ENCODE peak calls at places on chromosomes 6 and 20, in four cellular contexts. E is fibroblast of lung, A is GM12865, P is fibroblast of the aortic adventitia. F is an unnamed sample.

GRCh38 chr20:51091564-51092195 is 68.8 kb upstream of the KCNG1 start:
- DNase-seq in E (no peak), A (no peak), P (no peak), F (no peak)

GRCh38 chr20:11379257-11380011 is 538.3 kb upstream of the BTBD3 start:
- DNase-seq in E (no peak), A (peak; percentile 70), P (no peak), F (no peak)

GRCh38 chr6:69421986-69422385 is 374.8 kb downstream of the LMBRD1 start:
- DNase-seq in E (no peak), A (no peak), P (no peak), F (no peak)

GRCh38 chr6:101178748-101179147 is 214.8 kb upstream of the GRIK2 start:
- DNase-seq in E (no peak), A (no peak), P (no peak), F (no peak)

GRCh38 chr20:50572922-50573777 is 63.0 kb downstream of the PTPN1 start:
- DNase-seq in E (peak; percentile 98), A (no peak), P (peak; percentile 91), F (peak; percentile 77)

GRCh38 chr6:38091626-38092025 is 272.1 kb downstream of the ZFAND3 start:
- DNase-seq in E (no peak), A (no peak), P (no peak), F (no peak)

GRCh38 chr6:4010682-4011081 is 68.3 kb downstream of the FAM217A start:
- DNase-seq in E (no peak), A (peak; percentile 32), P (no peak), F (no peak)

GRCh38 chr6:39608652-39609345 is 116.4 kb downstream of the KIF6 start:
- DNase-seq in E (no peak), A (peak; percentile 38), P (no peak), F (no peak)

GRCh38 chr6:99189823-99190721 is 159.4 kb downstream of the FAXC start:
- DNase-seq in E (no peak), A (peak; percentile 82), P (no peak), F (no peak)

GRCh38 chr6:125745281-125746018 is 4.0 kb upstream of the HEY2 start:
- DNase-seq in E (no peak), A (no peak), P (no peak), F (no peak)

GRCh38 chr6:142929751-142930358 is 15.1 kb downstream of the HIVEP2 start:
- DNase-seq in E (no peak), A (no peak), P (peak; percentile 42), F (peak; percentile 27)

GRCh38 chr6:135434095-135434494 is 63.4 kb downstream of the AHI1 start:
- DNase-seq in E (no peak), A (peak; percentile 18), P (no peak), F (no peak)

GRCh38 chr6:77292564-77293546 is 170.4 kb downstream of the HTR1B start:
- DNase-seq in E (peak; percentile 40), A (no peak), P (peak; percentile 81), F (peak; percentile 81)

GRCh38 chr20:35891375-35891774 is 62.9 kb downstream of the SCAND1 start:
- DNase-seq in E (peak; percentile 60), A (no peak), P (no peak), F (no peak)

GRCh38 chr6:106927531-106928398 is 46.8 kb downstream of the CD24 start:
- DNase-seq in E (peak; percentile 22), A (peak; percentile 49), P (peak; percentile 47), F (peak; percentile 51)

GRCh38 chr6:163288915-163289314 is 125.6 kb upstream of the QKI start:
- DNase-seq in E (no peak), A (no peak), P (no peak), F (no peak)

GRCh38 chr6:106474476-106474875 is 114.0 kb downstream of the CRYBG1 start:
- DNase-seq in E (no peak), A (no peak), P (no peak), F (no peak)

GRCh38 chr20:46572181-46572580 is 21.7 kb upstream of the OCSTAMP start:
- DNase-seq in E (no peak), A (no peak), P (no peak), F (no peak)

GRCh38 chr6:30450908-30451818 is 38.1 kb upstream of the HLA-E start:
- DNase-seq in E (peak; percentile 74), A (peak; percentile 83), P (peak; percentile 54), F (peak; percentile 84)

GRCh38 chr20:64119301-64119680 is 11.9 kb upstream of the NPBWR2 start:
- DNase-seq in E (no peak), A (no peak), P (no peak), F (no peak)

GRCh38 chr20:47146703-47147102 is 209.8 kb downstream of the ZMYND8 start:
- DNase-seq in E (peak; percentile 41), A (no peak), P (peak; percentile 43), F (peak; percentile 86)

GRCh38 chr6:30759575-30760239 is 15.4 kb upstream of the IER3 start:
- DNase-seq in E (peak; percentile 75), A (peak; percentile 42), P (peak; percentile 93), F (peak; percentile 95)

GRCh38 chr6:26594730-26595632 is 1.8 kb upstream of the ABT1 start:
- DNase-seq in E (peak; percentile 78), A (peak; percentile 85), P (peak; percentile 81), F (peak; percentile 69)

GRCh38 chr6:142853244-142854180 is 91.5 kb downstream of the HIVEP2 start:
- DNase-seq in E (no peak), A (peak; percentile 69), P (no peak), F (no peak)

GRCh38 chr6:130681028-130681427 is 146.2 kb upstream of the SMLR1 start:
- DNase-seq in E (peak; percentile 85), A (no peak), P (peak; percentile 87), F (peak; percentile 68)

GRCh38 chr20:38196592-38196991 is 31.5 kb upstream of the TGM2 start:
- DNase-seq in E (peak; percentile 89), A (peak; percentile 17), P (peak; percentile 96), F (no peak)

GRCh38 chr20:31489152-31489551 is 14.1 kb downstream of the REM1 start:
- DNase-seq in E (no peak), A (no peak), P (no peak), F (no peak)

DNA sequence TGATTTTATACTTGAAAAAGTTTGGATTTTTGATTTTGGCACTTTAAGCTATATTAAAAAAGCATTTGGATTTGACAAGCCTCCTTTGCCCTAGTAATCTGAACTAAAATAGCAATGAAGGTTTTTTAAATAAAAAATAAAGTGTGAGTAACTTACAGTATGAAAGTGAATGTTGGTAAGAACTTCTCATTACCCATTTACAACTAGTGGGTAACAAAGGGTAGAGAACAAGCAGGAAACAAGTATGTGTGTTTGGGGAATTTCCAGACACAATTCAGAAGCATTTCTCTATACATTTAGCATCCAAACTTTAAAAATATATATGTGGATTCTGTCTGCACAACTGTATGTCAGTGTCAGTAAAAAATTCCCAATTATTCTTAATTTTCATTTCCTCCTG is 2.9 kb downstream of the TMEM30A start:
- DNase-seq in E (no peak), A (peak; percentile 58), P (no peak), F (no peak)
- H3K4me3 ChIP-seq in E (peak overlapping the region; percentile 99), A (peak overlapping the region; percentile 92), P (peak overlapping the region; percentile 48), F (no peak overlapping the region)

GRCh38 chr6:161748535-161749386 is 474.9 kb upstream of the AGPAT4 start:
- DNase-seq in E (peak; percentile 33), A (peak; percentile 39), P (no peak), F (no peak)
- TF ChIP-seq CTCF in E (no peak), A (peak; percentile 51), P (no peak), F (peak; percentile 61)

GRCh38 chr6:148218542-148219258 is 123.9 kb upstream of the SASH1 start:
- DNase-seq in E (no peak), A (no peak), P (peak; percentile 27), F (no peak)

GRCh38 chr6:148217921-148218320 is 124.7 kb upstream of the SASH1 start:
- DNase-seq in E (no peak), A (no peak), P (no peak), F (no peak)

GRCh38 chr6:148225871-148226270 is 116.8 kb upstream of the SASH1 start:
- DNase-seq in E (no peak), A (no peak), P (no peak), F (no peak)

GRCh38 chr6:148221580-148221979 is 121.1 kb upstream of the SASH1 start:
- DNase-seq in E (no peak), A (no peak), P (no peak), F (no peak)

GRCh38 chr6:148223424-148223842 is 119.2 kb upstream of the SASH1 start:
- DNase-seq in E (peak; percentile 40), A (no peak), P (peak; percentile 66), F (peak; percentile 57)
- H3K4me3 ChIP-seq in E (no peak overlapping the region), A (no peak overlapping the region), P (no peak overlapping the region), F (no peak overlapping the region)

GRCh38 chr6:43836507-43836906 is 66.5 kb downstream of the VEGFA start:
- DNase-seq in E (no peak), A (no peak), P (no peak), F (no peak)

GRCh38 chr6:43835872-43836419 is 65.9 kb downstream of the VEGFA start:
- DNase-seq in E (peak; percentile 41), A (no peak), P (no peak), F (no peak)

GRCh38 chr6:43837501-43837900 is 67.5 kb downstream of the VEGFA start:
- DNase-seq in E (no peak), A (no peak), P (no peak), F (no peak)

GRCh38 chr6:43840490-43841218 is 70.6 kb downstream of the VEGFA start:
- DNase-seq in E (peak; percentile 63), A (no peak), P (peak; percentile 62), F (no peak)

DNA sequence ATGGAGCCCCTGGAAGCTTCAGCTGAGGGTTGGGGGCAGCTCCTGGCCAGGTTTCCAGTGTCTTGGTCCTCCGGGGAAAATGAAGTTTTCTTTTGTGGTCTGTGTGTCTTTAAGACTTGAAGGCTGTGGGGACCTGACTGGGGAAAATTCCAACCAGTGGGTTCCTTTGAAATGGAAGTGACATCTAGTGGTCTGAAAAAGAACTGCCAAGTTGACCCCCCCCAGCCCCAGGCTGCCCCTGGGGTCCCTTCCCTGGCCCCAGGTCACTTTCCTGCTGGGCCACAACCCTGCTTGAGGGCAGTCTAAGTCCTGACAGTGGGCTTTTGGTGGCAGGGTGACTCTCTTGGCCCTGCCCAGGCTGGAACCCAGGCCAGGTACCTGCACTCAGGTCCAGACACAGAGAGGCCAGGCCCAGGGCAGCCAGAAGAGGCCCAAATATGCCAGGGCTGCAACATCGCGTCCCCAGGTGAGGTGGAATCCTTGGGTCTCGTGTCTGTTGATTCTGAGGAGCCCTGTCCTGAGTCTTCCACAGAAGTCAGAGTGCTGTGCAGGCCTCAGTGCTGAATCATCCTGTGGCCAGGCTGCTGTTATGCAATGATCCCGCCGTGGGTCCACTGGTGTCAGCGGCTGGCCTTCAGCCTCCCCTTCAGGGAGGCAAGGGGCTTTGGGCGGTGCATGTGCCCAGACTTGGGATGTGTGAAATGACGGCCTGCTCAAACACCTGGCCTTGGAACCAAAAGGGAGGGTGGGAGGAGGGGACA is 68.4 kb downstream of the VEGFA start:
- DNase-seq in E (peak; percentile 74), A (peak; percentile 40), P (peak; percentile 77), F (peak; percentile 65)
- TF ChIP-seq CTCF in E (peak; percentile 57), A (peak; percentile 41), P (peak; percentile 60), F (peak; percentile 55)